ENCODE peak calls at places on chromosomes 2 and 18, in five cellular contexts. S is effector CD4-positive, alpha-beta T cell; P is progenitor cell of endocrine pancreas; N is epithelial cell of esophagus; L is activated CD8-positive, alpha-beta memory T cell treated with anti-CD3 and anti-CD28 coated beads for 24 hours. H is an unnamed sample.

GRCh38 chr18:33459612-33460011 is 19.1 kb upstream of the CCDC178 start:
- DNase-seq in S (no peak), P (no peak), N (no peak), L (no peak), H (no peak)

GRCh38 chr18:3321133-3321812 is 59.3 kb downstream of the MYL12B start:
- DNase-seq in S (no peak), P (no peak), N (peak), L (no peak), H (peak)

GRCh38 chr2:239190921-239191885 is 209.6 kb downstream of the HDAC4 start:
- DNase-seq in S (no peak), P (no peak), N (no peak), L (peak), H (no peak)

GRCh38 chr18:8609711-8610441 is 639 bp downstream of the RAB12 start:
- DNase-seq in S (no peak), P (no peak), N (peak), L (peak), H (peak)

GRCh38 chr2:69177063-69177771 is 164.2 kb downstream of the ANTXR1 start:
- DNase-seq in S (no peak), P (no peak), N (no peak), L (no peak), H (peak)

GRCh38 chr2:228777855-228778355 is 493.2 kb downstream of the PID1 start:
- DNase-seq in S (no peak), P (no peak), N (no peak), L (no peak), H (no peak)

GRCh38 chr18:2186967-2187366 is 384.3 kb downstream of the METTL4 start:
- DNase-seq in S (no peak), P (no peak), N (no peak), L (no peak), H (no peak)

GRCh38 chr2:238425979-238426567 is 654 bp upstream of the ASB1 start:
- DNase-seq in S (no peak), P (no peak), N (peak), L (no peak), H (peak)

GRCh38 chr2:48668992-48669391 is 51.3 kb downstream of the GTF2A1L start:
- DNase-seq in S (no peak), P (no peak), N (no peak), L (no peak), H (no peak)

GRCh38 chr2:17084882-17085281 is 419.2 kb upstream of the CYRIA start:
- DNase-seq in S (no peak), P (no peak), N (no peak), L (no peak), H (no peak)

GRCh38 chr18:41875094-41875780 is 79.8 kb upstream of the PIK3C3 start:
- DNase-seq in S (no peak), P (no peak), N (peak), L (no peak), H (no peak)

GRCh38 chr2:190382851-190383250 is 25.3 kb upstream of the MFSD6 start:
- DNase-seq in S (peak), P (no peak), N (peak), L (no peak), H (peak)

H was measured in hepatocyte.